ENCODE peak calls at places on chromosomes 7 and 10, in five cellular contexts. S, O, K, C and Y are unnamed samples.

GRCh38 chr10:89692416-89692815 is 9.0 kb upstream of the KIF20B start:
- DNase-seq in O (no peak), S (no peak), C (no peak), K (no peak), Y (no peak)

GRCh38 chr7:142000244-142000643 is 4.6 kb downstream of the MGAM start:
- DNase-seq in O (no peak), C (no peak), K (peak), S (no peak), Y (no peak)

GRCh38 chr10:126059101-126059826 is 162.9 kb downstream of the FANK1 start:
- DNase-seq in S (no peak), K (peak), O (peak), C (no peak), Y (peak)

GRCh38 chr7:104415700-104416099 is 87.3 kb downstream of the LHFPL3 start:
- DNase-seq in O (no peak), C (no peak), K (no peak), S (no peak), Y (no peak)

GRCh38 chr10:86520871-86521619 is 547 bp downstream of the WAPL start:
- DNase-seq in C (peak), O (peak), S (peak), K (peak), Y (peak)

GRCh38 chr10:102408728-102409603 is 9.6 kb downstream of the PSD start:
- DNase-seq in S (peak), C (no peak), O (no peak), K (no peak), Y (peak)

GRCh38 chr10:128369101-128369650 is 243.0 kb upstream of the MKI67 start:
- DNase-seq in K (no peak), O (no peak), S (no peak), C (no peak), Y (no peak)

GRCh38 chr10:22606164-22606614 is 108.2 kb downstream of the PIP4K2A start:
- DNase-seq in C (no peak), S (peak), K (peak), O (no peak), Y (no peak)

GRCh38 chr10:58209669-58210068 is 58.0 kb downstream of the IPMK start:
- DNase-seq in C (no peak), O (no peak), S (peak), K (peak), Y (no peak)

GRCh38 chr10:588246-589165 is 101.0 kb downstream of the DIP2C start:
- DNase-seq in S (peak), O (peak), C (no peak), K (peak), Y (peak)

GRCh38 chr10:119588071-119588470 is 8.7 kb downstream of the TIAL1 start:
- DNase-seq in S (no peak), K (no peak), C (no peak), O (no peak), Y (no peak)

GRCh38 chr10:22932626-22933370 is 4.9 kb downstream of the ARMC3 start:
- DNase-seq in S (no peak), C (no peak), K (peak), O (peak), Y (peak)

GRCh38 chr7:50595538-50596102 is 30.4 kb upstream of the DDC start:
- DNase-seq in O (peak), S (peak), K (peak), C (no peak), Y (peak)
- TF ChIP-seq CTCF in O (peak), S (peak), K (peak), C (peak), Y (peak)

GRCh38 chr7:128453836-128454804 is 1.6 kb upstream of the HILPDA start:
- DNase-seq in S (peak), K (peak), C (peak), O (peak), Y (peak)
- H3K4me3 ChIP-seq in S (no peak), K (peak), C (peak), O (peak), Y (no peak)

GRCh38 chr7:12687213-12688171 is at the start of gene ARL4A:
- DNase-seq in C (peak), O (peak), S (peak), K (peak), Y (peak)
- TF ChIP-seq CTCF in C (no peak), O (peak), S (peak), K (peak), Y (peak)

DNA sequence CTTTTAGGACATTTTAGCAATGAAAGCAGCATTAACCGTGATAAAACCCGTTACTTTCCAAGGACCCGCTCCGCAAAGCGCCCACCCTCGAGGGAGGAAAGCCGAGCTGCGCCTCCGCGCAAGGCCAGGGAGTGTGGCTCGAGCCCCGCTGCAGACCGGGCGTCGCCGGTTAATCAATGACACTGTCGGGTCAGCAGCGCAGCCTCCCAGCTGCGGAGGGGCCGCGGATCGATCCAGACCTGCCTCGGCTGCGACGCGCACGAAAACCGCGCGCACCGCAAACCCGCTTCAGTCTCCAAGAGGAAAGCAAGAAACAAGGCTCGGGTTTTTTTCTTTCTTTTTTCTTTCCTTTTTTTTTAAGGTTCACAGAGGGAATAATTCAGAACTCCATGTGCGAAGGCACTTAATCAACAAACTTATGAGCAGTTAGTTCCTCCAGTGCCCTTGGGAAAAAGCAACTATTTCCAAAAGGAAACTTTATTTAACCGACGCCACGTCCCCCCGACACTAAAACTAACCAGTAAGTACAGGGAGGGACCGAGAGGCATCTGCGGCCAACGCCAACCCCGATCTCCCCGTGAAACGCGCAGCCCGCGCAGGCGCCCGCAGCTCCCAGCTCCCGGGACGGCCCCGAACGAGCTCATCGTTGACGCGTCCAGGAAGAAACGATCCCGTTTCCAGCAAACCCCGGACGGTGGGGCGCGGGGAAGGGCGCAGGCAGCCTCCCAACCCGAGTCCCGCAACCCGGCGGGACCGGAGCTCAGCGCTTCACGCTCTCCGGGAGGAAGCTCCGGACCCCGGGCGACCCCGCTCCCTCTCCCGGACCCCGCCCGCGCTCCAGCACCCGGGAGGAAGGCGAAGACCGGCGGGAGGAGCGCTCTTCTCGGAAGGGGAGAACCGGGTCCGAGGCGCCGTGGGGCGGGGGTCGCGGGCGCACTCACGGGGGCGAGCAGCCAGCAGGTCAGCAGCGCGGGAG is 599 bp downstream of the VIPR2 start:
- DNase-seq in O (no peak), S (no peak), C (no peak), K (no peak), Y (no peak)
- H3K4me3 ChIP-seq in O (no peak), S (peak), C (peak), K (no peak), Y (no peak)

GRCh38 chr7:155415093-155415492 is 42.8 kb upstream of the EN2 start:
- DNase-seq in K (no peak), S (no peak), O (no peak), C (no peak), Y (no peak)

GRCh38 chr7:155414508-155414907 is 43.4 kb upstream of the EN2 start:
- DNase-seq in K (no peak), O (no peak), C (no peak), S (no peak), Y (no peak)

GRCh38 chr7:155410436-155410835 is 47.5 kb upstream of the EN2 start:
- DNase-seq in O (no peak), K (no peak), C (no peak), S (no peak), Y (no peak)

GRCh38 chr7:155411718-155412415 is 46.1 kb upstream of the EN2 start:
- DNase-seq in C (no peak), S (no peak), K (no peak), O (no peak), Y (no peak)

DNA sequence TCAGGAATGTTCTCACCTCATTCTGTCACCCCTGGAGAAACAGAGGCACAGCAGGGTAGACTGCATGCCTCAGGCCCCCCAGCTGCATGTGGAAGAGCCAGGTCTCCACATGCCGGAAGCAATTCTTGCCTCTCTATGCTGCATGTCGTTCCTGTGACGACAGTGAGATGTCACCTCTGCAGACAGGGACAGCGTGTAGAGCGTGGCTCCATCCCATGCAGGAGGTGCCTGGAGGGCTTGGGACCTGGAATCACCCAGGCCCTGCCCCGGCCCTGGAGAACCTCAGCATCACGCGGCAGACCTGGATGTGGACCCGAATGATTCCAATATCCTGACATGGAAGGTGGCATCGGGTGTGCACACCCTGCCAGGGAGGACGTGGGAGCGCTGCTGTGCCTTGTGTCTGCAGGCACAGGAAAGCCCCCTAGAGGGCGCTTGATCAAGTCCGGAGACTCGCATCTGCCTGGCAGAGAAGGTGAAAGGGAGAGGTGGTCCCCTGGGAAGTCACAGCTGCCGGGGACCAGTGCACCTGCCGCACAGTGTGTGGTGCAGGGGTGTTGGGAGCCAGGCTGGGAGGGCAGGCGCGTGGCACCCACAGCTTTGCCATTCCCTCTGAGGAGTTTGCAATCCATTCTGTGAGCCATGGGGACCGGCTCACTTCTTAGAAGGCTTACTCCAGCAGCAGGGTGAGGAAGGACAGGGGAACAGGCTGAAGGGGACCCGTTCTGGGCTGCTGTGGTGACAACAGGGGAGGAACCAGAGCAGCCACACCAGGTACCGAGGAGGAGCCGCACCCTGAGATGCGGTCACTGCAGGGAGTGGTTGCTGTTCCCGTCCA is 45.3 kb upstream of the EN2 start:
- DNase-seq in O (peak), C (no peak), S (peak), K (peak), Y (no peak)
- TF ChIP-seq CTCF in O (peak), C (peak), S (peak), K (peak), Y (peak)

DNA sequence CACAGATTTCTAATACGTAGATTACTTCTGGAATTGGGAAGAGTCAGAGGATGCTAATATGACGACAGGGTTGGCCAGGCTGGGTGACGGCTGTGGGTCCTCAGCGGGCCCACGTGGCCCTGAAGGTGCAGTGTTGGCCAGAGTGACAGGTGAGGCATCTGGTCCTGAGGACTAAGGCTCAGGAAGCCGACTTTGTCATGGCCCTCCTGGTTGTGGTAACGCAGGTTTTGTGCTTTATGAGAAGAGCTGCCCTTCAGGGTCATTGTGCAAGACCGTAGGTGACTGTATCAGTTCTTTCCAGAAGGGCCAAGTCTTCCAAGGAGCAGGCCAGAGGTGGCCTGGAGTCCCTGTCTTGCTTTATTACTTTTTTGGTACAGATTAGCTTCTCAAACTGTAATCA is 2.5 kb downstream of the EIF3B start:
- DNase-seq in O (no peak), K (peak), S (no peak), C (no peak), Y (no peak)
- H3K4me3 ChIP-seq in O (peak), K (peak), S (no peak), C (no peak), Y (peak)

GRCh38 chr7:42461537-42461936 is 224.5 kb upstream of the GLI3 start:
- DNase-seq in K (no peak), S (no peak), O (no peak), C (no peak), Y (no peak)
- TF ChIP-seq CTCF in K (no peak), S (no peak), O (no peak), C (no peak), Y (no peak)

DNA sequence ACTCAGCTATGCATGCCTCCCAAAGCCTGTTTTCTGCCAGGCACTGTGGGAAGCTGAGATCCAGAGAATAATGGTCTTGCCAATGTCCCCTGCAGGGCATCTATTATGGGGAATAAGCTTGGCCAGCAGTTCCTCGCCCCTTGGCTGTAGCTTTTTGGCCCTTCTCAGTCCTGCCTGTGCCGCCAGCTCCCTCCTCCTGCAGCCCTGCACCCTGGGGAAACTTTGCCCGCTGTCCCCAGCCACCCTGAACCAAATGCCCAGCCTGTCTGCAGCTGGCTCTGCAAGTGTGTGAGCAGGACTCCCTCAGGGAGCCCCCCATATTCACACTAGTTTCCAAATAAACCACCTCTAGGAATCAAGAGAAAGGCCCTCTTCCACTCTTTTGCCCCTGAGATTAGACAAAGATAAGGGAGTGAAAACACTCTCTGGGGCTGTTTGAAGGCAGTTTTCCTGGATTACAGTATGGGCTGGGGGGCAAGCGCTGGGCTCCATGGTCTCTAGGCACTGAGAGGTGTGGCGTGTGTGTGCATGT is 867 bp downstream of the AQP1 start:
- DNase-seq in S (no peak), C (no peak), K (no peak), O (no peak), Y (no peak)
- H3K4me3 ChIP-seq in S (no peak), C (peak), K (no peak), O (no peak), Y (no peak)